ENCODE peak calls at places on chromosomes 1 and 21, in five cellular contexts. One of them, this sample, is unnamed.
A peak's percentile ranks its signal among the peaks of the same experiment; 100 is the strongest.

GRCh38 chr1:30188999-30189398 is 534.4 kb downstream of the MATN1 start:
- DNase-seq in Right ventricle myocardium inferior: no peak
- DNase-seq in astrocyte of the cerebellum: no peak
- DNase-seq in AG04450: no peak
- DNase-seq in fibroblast of lung: no peak
- DNase-seq in this sample: no peak

GRCh38 chr1:215321802-215322201 is 239.3 kb downstream of the KCNK2 start:
- DNase-seq in Right ventricle myocardium inferior: no peak
- DNase-seq in astrocyte of the cerebellum: no peak
- DNase-seq in fibroblast of lung: no peak
- DNase-seq in AG04450: no peak
- DNase-seq in this sample: no peak

GRCh38 chr1:62398377-62398776 is 38.5 kb upstream of the USP1 start:
- DNase-seq in AG04450: peak; percentile 15
- DNase-seq in fibroblast of lung: peak; percentile 67
- DNase-seq in astrocyte of the cerebellum: peak; percentile 46
- DNase-seq in Right ventricle myocardium inferior: no peak
- DNase-seq in this sample: no peak

GRCh38 chr1:16324456-16324890 is 27.8 kb downstream of the FBXO42 start:
- DNase-seq in AG04450: peak; percentile 49
- DNase-seq in fibroblast of lung: peak; percentile 82
- DNase-seq in Right ventricle myocardium inferior: peak; percentile 16
- DNase-seq in astrocyte of the cerebellum: peak; percentile 85
- DNase-seq in this sample: no peak

GRCh38 chr1:27530192-27530591 is 40.2 kb upstream of the WASF2 start:
- DNase-seq in astrocyte of the cerebellum: no peak
- DNase-seq in AG04450: no peak
- DNase-seq in fibroblast of lung: no peak
- DNase-seq in Right ventricle myocardium inferior: no peak
- DNase-seq in this sample: no peak

GRCh38 chr1:35936828-35937227 is 5.9 kb downstream of the AGO3 start:
- DNase-seq in fibroblast of lung: no peak
- DNase-seq in AG04450: no peak
- DNase-seq in Right ventricle myocardium inferior: no peak
- DNase-seq in astrocyte of the cerebellum: no peak
- DNase-seq in this sample: no peak

GRCh38 chr1:18668750-18669404 is 38.2 kb downstream of the PAX7 start:
- DNase-seq in AG04450: no peak
- DNase-seq in astrocyte of the cerebellum: no peak
- DNase-seq in fibroblast of lung: no peak
- DNase-seq in Right ventricle myocardium inferior: no peak
- DNase-seq in this sample: no peak

GRCh38 chr1:115183158-115183557 is 93.9 kb upstream of the TSPAN2 start:
- DNase-seq in fibroblast of lung: no peak
- DNase-seq in astrocyte of the cerebellum: no peak
- DNase-seq in Right ventricle myocardium inferior: no peak
- DNase-seq in AG04450: no peak
- DNase-seq in this sample: no peak

GRCh38 chr21:45945868-45946210 is 35.7 kb upstream of the COL6A1 start:
- DNase-seq in fibroblast of lung: no peak
- DNase-seq in AG04450: no peak
- DNase-seq in astrocyte of the cerebellum: no peak
- DNase-seq in Right ventricle myocardium inferior: no peak
- DNase-seq in this sample: no peak

GRCh38 chr1:44029260-44029910 is 1.9 kb downstream of the SLC6A9 start:
- DNase-seq in fibroblast of lung: no peak
- DNase-seq in AG04450: no peak
- DNase-seq in Right ventricle myocardium inferior: no peak
- DNase-seq in astrocyte of the cerebellum: no peak
- DNase-seq in this sample: peak; percentile 70

GRCh38 chr1:99599678-99600175 is 46.2 kb upstream of the PALMD start:
- DNase-seq in astrocyte of the cerebellum: peak; percentile 83
- DNase-seq in AG04450: peak; percentile 77
- DNase-seq in Right ventricle myocardium inferior: peak; percentile 68
- DNase-seq in fibroblast of lung: peak; percentile 95
- DNase-seq in this sample: no peak

GRCh38 chr1:40898434-40898900 is 36.3 kb upstream of the CITED4 start:
- DNase-seq in fibroblast of lung: no peak
- DNase-seq in Right ventricle myocardium inferior: no peak
- DNase-seq in astrocyte of the cerebellum: no peak
- DNase-seq in AG04450: no peak
- DNase-seq in this sample: no peak

GRCh38 chr1:166136699-166137401 is 30.0 kb downstream of the FAM78B start:
- DNase-seq in fibroblast of lung: no peak
- DNase-seq in astrocyte of the cerebellum: no peak
- DNase-seq in AG04450: no peak
- DNase-seq in Right ventricle myocardium inferior: no peak
- DNase-seq in this sample: no peak

GRCh38 chr1:155339515-155340111 is 18.9 kb downstream of the RUSC1 start:
- DNase-seq in AG04450: no peak
- DNase-seq in Right ventricle myocardium inferior: no peak
- DNase-seq in astrocyte of the cerebellum: no peak
- DNase-seq in fibroblast of lung: peak; percentile 33
- DNase-seq in this sample: no peak

GRCh38 chr1:227938276-227938675 is 9.5 kb downstream of the WNT9A start:
- DNase-seq in astrocyte of the cerebellum: no peak
- DNase-seq in Right ventricle myocardium inferior: peak; percentile 11
- DNase-seq in AG04450: no peak
- DNase-seq in fibroblast of lung: no peak
- DNase-seq in this sample: no peak

GRCh38 chr1:150981805-150982712 is at the start of gene ANXA9:
- DNase-seq in astrocyte of the cerebellum: no peak
- DNase-seq in fibroblast of lung: no peak
- DNase-seq in Right ventricle myocardium inferior: no peak
- DNase-seq in AG04450: no peak
- DNase-seq in this sample: no peak

GRCh38 chr21:33884361-33885157 is 31.0 kb downstream of the ATP5PO start:
- DNase-seq in AG04450: no peak
- DNase-seq in fibroblast of lung: peak; percentile 29
- DNase-seq in astrocyte of the cerebellum: peak; percentile 93
- DNase-seq in Right ventricle myocardium inferior: no peak
- DNase-seq in this sample: no peak

GRCh38 chr21:28771790-28772501 is 220.7 kb downstream of the LTN1 start:
- DNase-seq in fibroblast of lung: peak; percentile 96
- DNase-seq in AG04450: peak; percentile 69
- DNase-seq in astrocyte of the cerebellum: peak; percentile 59
- DNase-seq in Right ventricle myocardium inferior: no peak
- DNase-seq in this sample: no peak

GRCh38 chr1:162541619-162542141 is 19.8 kb upstream of the UAP1 start:
- DNase-seq in AG04450: peak; percentile 87
- DNase-seq in astrocyte of the cerebellum: peak; percentile 91
- DNase-seq in Right ventricle myocardium inferior: no peak
- DNase-seq in fibroblast of lung: peak; percentile 95
- DNase-seq in this sample: no peak

GRCh38 chr1:183195146-183195571 is 9.1 kb downstream of the LAMC2 start:
- DNase-seq in Right ventricle myocardium inferior: no peak
- DNase-seq in astrocyte of the cerebellum: no peak
- DNase-seq in fibroblast of lung: no peak
- DNase-seq in AG04450: no peak
- DNase-seq in this sample: no peak

GRCh38 chr1:213385806-213386324 is 334.8 kb downstream of the RPS6KC1 start:
- DNase-seq in astrocyte of the cerebellum: no peak
- DNase-seq in AG04450: no peak
- DNase-seq in fibroblast of lung: no peak
- DNase-seq in Right ventricle myocardium inferior: no peak
- DNase-seq in this sample: no peak

GRCh38 chr1:111140680-111140967 is 601 bp downstream of the CEPT1 start:
- DNase-seq in fibroblast of lung: peak; percentile 38
- DNase-seq in AG04450: no peak
- DNase-seq in astrocyte of the cerebellum: peak; percentile 9
- DNase-seq in Right ventricle myocardium inferior: no peak
- DNase-seq in this sample: no peak

GRCh38 chr1:228275154-228275434 is 67.2 kb downstream of the OBSCN start:
- DNase-seq in Right ventricle myocardium inferior: no peak
- DNase-seq in astrocyte of the cerebellum: no peak
- DNase-seq in fibroblast of lung: no peak
- DNase-seq in AG04450: no peak
- DNase-seq in this sample: no peak

GRCh38 chr1:84988588-84988987 is 8.3 kb downstream of the MCOLN2 start:
- DNase-seq in AG04450: no peak
- DNase-seq in astrocyte of the cerebellum: no peak
- DNase-seq in Right ventricle myocardium inferior: no peak
- DNase-seq in fibroblast of lung: no peak
- DNase-seq in this sample: no peak

GRCh38 chr1:7298749-7299151 is 472.3 kb upstream of the VAMP3 start:
- DNase-seq in Right ventricle myocardium inferior: no peak
- DNase-seq in fibroblast of lung: peak; percentile 79
- DNase-seq in astrocyte of the cerebellum: no peak
- DNase-seq in AG04450: no peak
- DNase-seq in this sample: no peak

GRCh38 chr1:178311164-178311563 is 185.6 kb downstream of the CLEC20A start:
- DNase-seq in Right ventricle myocardium inferior: no peak
- DNase-seq in fibroblast of lung: peak; percentile 33
- DNase-seq in astrocyte of the cerebellum: peak; percentile 37
- DNase-seq in AG04450: no peak
- DNase-seq in this sample: no peak

GRCh38 chr1:41587791-41588190 is 103.3 kb upstream of the EDN2 start:
- DNase-seq in astrocyte of the cerebellum: no peak
- DNase-seq in AG04450: no peak
- DNase-seq in Right ventricle myocardium inferior: peak; percentile 37
- DNase-seq in fibroblast of lung: no peak
- DNase-seq in this sample: no peak

GRCh38 chr1:27357281-27358037 is 9.3 kb downstream of the MAP3K6 start:
- DNase-seq in AG04450: no peak
- DNase-seq in fibroblast of lung: peak; percentile 48
- DNase-seq in astrocyte of the cerebellum: peak; percentile 29
- DNase-seq in Right ventricle myocardium inferior: peak; percentile 92
- DNase-seq in this sample: peak; percentile 64

GRCh38 chr1:85048296-85049064 is at the start of gene MCOLN3:
- DNase-seq in fibroblast of lung: no peak
- DNase-seq in Right ventricle myocardium inferior: no peak
- DNase-seq in astrocyte of the cerebellum: no peak
- DNase-seq in AG04450: no peak
- DNase-seq in this sample: no peak